ENCODE peak calls at places on chromosomes 13 and 19, in six cellular contexts. N, Y, O, Q, R and A are unnamed samples.
A peak's percentile ranks its signal among the peaks of the same experiment; 100 is the strongest.

GRCh38 chr19:33797821-33798633 is 1.4 kb downstream of the KCTD15 start:
- DNase-seq in N (no peak), Y (peak; percentile 83), O (peak; percentile 88), Q (no peak), R (peak; percentile 55), A (peak; percentile 54)

GRCh38 chr19:16587031-16588023 is 15.1 kb upstream of the SLC35E1 start:
- DNase-seq in N (no peak), Y (peak; percentile 32), O (no peak), Q (peak; percentile 62), R (no peak), A (peak; percentile 80)

GRCh38 chr13:29521336-29521735 is 74.2 kb downstream of the SLC7A1 start:
- DNase-seq in N (no peak), Y (no peak), O (no peak), Q (no peak), R (no peak), A (no peak)

GRCh38 chr13:33644607-33645543 is 173.1 kb upstream of the RFC3 start:
- DNase-seq in N (peak; percentile 36), Y (no peak), O (no peak), Q (no peak), R (no peak), A (peak; percentile 36)

GRCh38 chr19:4391701-4392543 is 8.4 kb downstream of the SH3GL1 start:
- DNase-seq in N (no peak), Y (no peak), O (no peak), Q (no peak), R (no peak), A (peak; percentile 78)

GRCh38 chr19:33514885-33515485 is 6.6 kb downstream of the PEPD start:
- DNase-seq in N (peak; percentile 43), Y (no peak), O (no peak), Q (no peak), R (no peak), A (peak; percentile 37)

GRCh38 chr13:43963726-43964125 is 84.0 kb downstream of the LACC1 start:
- DNase-seq in N (peak; percentile 14), Y (peak; percentile 35), O (peak; percentile 22), Q (no peak), R (no peak), A (no peak)

GRCh38 chr19:56538761-56539263 is at the start of gene ZFP28:
- DNase-seq in N (no peak), Y (peak; percentile 68), O (no peak), Q (no peak), R (no peak), A (no peak)

GRCh38 chr19:56156768-56157167 is 15.7 kb downstream of the ZNF444 start:
- DNase-seq in N (no peak), Y (no peak), O (no peak), Q (no peak), R (no peak), A (no peak)

GRCh38 chr13:94712812-94713555 is 639 bp upstream of the SOX21 start:
- DNase-seq in N (peak; percentile 74), Y (peak; percentile 60), O (peak; percentile 92), Q (no peak), R (peak; percentile 73), A (peak; percentile 70)

GRCh38 chr19:913080-913748 is at the start of gene R3HDM4:
- DNase-seq in N (peak; percentile 52), Y (peak; percentile 68), O (peak; percentile 86), Q (peak; percentile 79), R (peak; percentile 91), A (peak; percentile 83)

DNA sequence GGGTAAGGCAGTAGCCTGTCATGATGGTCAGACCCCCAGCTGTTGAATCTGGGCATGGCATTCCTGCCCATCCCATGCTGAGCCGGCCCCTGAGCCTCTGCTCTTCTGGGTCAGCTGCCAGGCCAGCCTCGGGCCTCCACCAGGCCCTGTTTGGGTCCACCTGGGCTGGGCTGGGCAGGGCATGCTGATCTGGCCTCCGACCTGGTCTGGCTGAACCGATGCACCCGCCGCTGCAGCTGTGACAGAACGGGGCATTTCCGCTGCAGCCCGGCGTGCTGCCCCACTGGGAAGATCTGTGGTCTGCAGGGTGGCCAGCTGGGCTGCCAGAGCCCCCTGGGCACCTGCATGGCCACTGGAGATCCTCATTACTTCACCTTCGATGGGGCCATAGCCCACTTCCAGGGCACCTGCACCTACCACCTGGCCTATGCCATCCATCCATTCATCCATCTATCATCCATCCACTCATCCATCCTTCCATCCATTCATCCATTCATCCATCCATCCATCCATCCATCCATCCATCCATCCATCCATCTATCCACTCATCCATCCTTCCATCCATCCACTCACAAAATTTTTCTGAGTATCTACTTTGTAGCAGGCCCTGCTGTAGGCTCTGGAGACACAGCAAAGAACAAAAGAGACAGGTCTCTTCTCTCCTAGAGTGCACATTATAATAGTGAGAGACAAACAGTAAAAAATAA is 21.5 kb upstream of the FXYD3 start:
- DNase-seq in N (no peak), Y (no peak), O (no peak), Q (no peak), R (no peak), A (no peak)
- H3K36me3 ChIP-seq in N (no peaks in the 10 kb centered on the region), Y (no peaks in the 10 kb centered on the region), O (no peaks in the 10 kb centered on the region), Q (no peaks in the 10 kb centered on the region), R (no peaks in the 10 kb centered on the region), A (no peaks in the 10 kb centered on the region)

GRCh38 chr13:73496711-73497110 is 437.9 kb downstream of the KLF5 start:
- DNase-seq in N (peak; percentile 61), Y (no peak), O (no peak), Q (no peak), R (no peak), A (no peak)
- TF ChIP-seq EZH2phosphoT487 in N (no peak), Y (no peak), O (no peak), Q (no peak), R (no peak), A (no peak)

DNA sequence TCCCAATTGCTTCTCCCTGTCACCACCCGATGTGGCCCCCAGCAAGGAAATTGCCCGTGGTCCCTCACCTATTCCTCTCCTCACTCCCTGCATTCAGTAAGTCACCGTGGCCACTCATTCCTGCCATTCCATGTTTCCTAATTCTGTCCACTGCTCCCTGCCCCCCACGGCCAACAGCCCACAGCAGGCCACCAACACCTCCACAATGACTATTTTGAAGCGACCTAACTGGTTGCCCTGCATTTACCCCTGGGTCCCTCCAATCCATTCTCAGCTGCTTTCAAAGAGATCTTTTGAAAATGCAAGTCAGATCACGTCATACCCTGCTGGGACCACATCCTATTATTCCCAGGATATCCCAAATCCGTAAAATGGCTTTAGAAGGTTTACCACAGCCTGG is 210.4 kb downstream of the DCLK1 start:
- DNase-seq in N (no peak), Y (no peak), O (no peak), Q (no peak), R (no peak), A (no peak)
- H3K79me2 ChIP-seq in N (no peaks in the 10 kb centered on the region), Y (no peaks in the 10 kb centered on the region), O (no peaks in the 10 kb centered on the region), Q (no peaks in the 10 kb centered on the region), R (no peaks in the 10 kb centered on the region), A (no peaks in the 10 kb centered on the region)

GRCh38 chr19:6099037-6099436 is 11.3 kb downstream of the RFX2 start:
- DNase-seq in N (no peak), Y (no peak), O (no peak), Q (no peak), R (no peak), A (no peak)

GRCh38 chr19:6099633-6100032 is 10.7 kb downstream of the RFX2 start:
- DNase-seq in N (no peak), Y (no peak), O (no peak), Q (no peak), R (no peak), A (no peak)

GRCh38 chr19:6100284-6100915 is 9.9 kb downstream of the RFX2 start:
- DNase-seq in N (no peak), Y (peak; percentile 5), O (no peak), Q (peak; percentile 55), R (no peak), A (no peak)

GRCh38 chr19:6097911-6098310 is 12.4 kb downstream of the RFX2 start:
- DNase-seq in N (no peak), Y (no peak), O (no peak), Q (no peak), R (no peak), A (peak; percentile 40)

DNA sequence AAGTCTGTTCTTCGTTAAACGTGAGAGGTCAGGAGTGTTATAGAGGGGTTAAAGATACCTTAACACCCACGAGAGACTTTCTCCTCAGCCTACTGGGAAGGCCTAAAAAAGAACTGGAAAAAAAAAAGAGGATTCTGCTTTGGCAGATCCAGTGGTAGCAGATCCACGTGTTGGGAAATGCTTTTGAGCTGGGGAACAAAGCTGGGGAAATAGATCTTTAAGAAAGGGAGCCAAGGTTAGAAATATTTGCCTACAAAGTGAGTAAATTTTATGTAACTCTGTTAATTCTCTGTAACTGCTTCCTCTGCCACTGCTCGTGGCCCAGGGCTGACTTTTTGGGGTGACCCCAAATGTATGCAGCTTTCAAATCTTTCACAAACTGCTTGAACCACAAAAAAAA is 11.7 kb downstream of the RFX2 start:
- DNase-seq in N (no peak), Y (no peak), O (no peak), Q (no peak), R (no peak), A (peak; percentile 41)
- H3K36me3 ChIP-seq in N (no peaks in the 10 kb centered on the region), Y (no peaks in the 10 kb centered on the region), O (no peaks in the 10 kb centered on the region), Q (no peaks in the 10 kb centered on the region), R (no peaks in the 10 kb centered on the region), A (no peaks in the 10 kb centered on the region)

GRCh38 chr19:10636304-10636972 is 11.1 kb downstream of the SLC44A2 start:
- DNase-seq in N (no peak), Y (peak; percentile 82), O (no peak), Q (no peak), R (no peak), A (no peak)
- TF ChIP-seq EZH2phosphoT487 in N (no peak), Y (no peak), O (no peak), Q (no peak), R (no peak), A (no peak)